ENCODE peak calls at places on chromosome 11, in four cellular contexts. Y is K562, L is H1, D is HCT116. Z is an unnamed sample.

GRCh38 chr11:94516725-94517124 is 4.5 kb downstream of the C11orf97 start:
- DNase-seq in Y (no peak), D (no peak), L (no peak), Z (no peak)

GRCh38 chr11:63670738-63671321 is 346 bp downstream of the ATL3 start:
- DNase-seq in L (peak; percentile 66), Y (peak; percentile 56), D (no peak), Z (no peak)

GRCh38 chr11:18527512-18527911 is 770 bp upstream of the TSG101 start:
- DNase-seq in D (no peak), Y (peak; percentile 24), L (no peak), Z (peak; percentile 56)

GRCh38 chr11:3710485-3711259 is 39.5 kb upstream of the CHRNA10 start:
- DNase-seq in L (no peak), Y (no peak), D (no peak), Z (no peak)

GRCh38 chr11:28900427-28900826 is 792.2 kb downstream of the METTL15 start:
- DNase-seq in Y (no peak), L (no peak), D (no peak), Z (no peak)

GRCh38 chr11:84645988-84646689 is 981.0 kb downstream of the DLG2 start:
- DNase-seq in L (no peak), D (no peak), Y (no peak), Z (no peak)

GRCh38 chr11:70713988-70714665 is 315.8 kb downstream of the CTTN start:
- DNase-seq in Y (no peak), L (peak; percentile 70), D (no peak), Z (no peak)

GRCh38 chr11:76166314-76166713 is 40.0 kb downstream of the WNT11 start:
- DNase-seq in D (no peak), Y (no peak), L (no peak), Z (no peak)

GRCh38 chr11:8442301-8442700 is 151.7 kb downstream of the STK33 start:
- DNase-seq in Y (no peak), D (no peak), L (no peak), Z (no peak)

GRCh38 chr11:33956611-33957010 is 64.7 kb upstream of the LMO2 start:
- DNase-seq in D (no peak), Y (no peak), L (no peak), Z (peak; percentile 56)

GRCh38 chr11:76314741-76315090 is 66.2 kb downstream of the THAP12 start:
- DNase-seq in Y (no peak), L (no peak), D (no peak), Z (no peak)

GRCh38 chr11:23540101-23540561 is 679.9 kb upstream of the CCDC179 start:
- DNase-seq in Y (peak; percentile 13), L (peak; percentile 50), D (no peak), Z (peak; percentile 61)

GRCh38 chr11:69820441-69820840 is 1.2 kb upstream of the FGF3 start:
- DNase-seq in Y (no peak), D (no peak), L (no peak), Z (no peak)

GRCh38 chr11:35623708-35624168 is 5.5 kb downstream of the FJX1 start:
- DNase-seq in L (no peak), D (no peak), Y (no peak), Z (peak; percentile 61)

GRCh38 chr11:86799680-86800075 is 664 bp upstream of the PRSS23 start:
- DNase-seq in D (no peak), Y (no peak), L (no peak), Z (peak; percentile 20)

GRCh38 chr11:57294225-57295131 is 30.3 kb downstream of the TNKS1BP1 start:
- DNase-seq in Y (no peak), L (no peak), D (no peak), Z (peak; percentile 74)

GRCh38 chr11:126485986-126486635 is 130.6 kb downstream of the ST3GAL4 start:
- DNase-seq in Y (no peak), D (no peak), L (no peak), Z (no peak)

GRCh38 chr11:2898366-2899079 is 12.9 kb upstream of the CDKN1C start:
- DNase-seq in Y (peak; percentile 73), D (no peak), L (no peak), Z (peak; percentile 88)

GRCh38 chr11:2943711-2944118 is 14.5 kb upstream of the PHLDA2 start:
- DNase-seq in D (no peak), L (no peak), Y (no peak), Z (no peak)

GRCh38 chr11:62721994-62722393 is 5.3 kb downstream of the HNRNPUL2 start:
- DNase-seq in Y (peak; percentile 24), L (no peak), D (no peak), Z (no peak)

GRCh38 chr11:57164317-57164716 is 17.4 kb upstream of the LRRC55 start:
- DNase-seq in D (no peak), L (no peak), Y (peak; percentile 29), Z (no peak)

GRCh38 chr11:69915501-69916250 is 96.5 kb upstream of the FGF3 start:
- DNase-seq in D (peak; percentile 60), Y (peak; percentile 79), L (peak; percentile 98), Z (peak; percentile 52)

GRCh38 chr11:117606211-117606610 is 190.8 kb downstream of the DSCAML1 start:
- DNase-seq in Y (no peak), L (no peak), D (no peak), Z (no peak)

GRCh38 chr11:2657697-2658284 is 42.0 kb downstream of the KCNQ1OT1 start:
- DNase-seq in D (no peak), Y (no peak), L (no peak), Z (no peak)

GRCh38 chr11:95308512-95309035 is 77.6 kb upstream of the SESN3 start:
- DNase-seq in D (no peak), Y (no peak), L (no peak), Z (no peak)

GRCh38 chr11:2813141-2813908 is 72.2 kb downstream of the CDKN1C start:
- DNase-seq in D (no peak), Y (peak; percentile 48), L (no peak), Z (no peak)

GRCh38 chr11:34028407-34028804 is 23.1 kb upstream of the CAPRIN1 start:
- DNase-seq in D (no peak), Y (no peak), L (no peak), Z (no peak)

GRCh38 chr11:122976396-122976733 is 5.3 kb downstream of the BSX start:
- DNase-seq in Y (no peak), L (no peak), D (no peak), Z (no peak)

GRCh38 chr11:20881328-20882079 is 212.1 kb downstream of the NELL1 start:
- DNase-seq in D (no peak), L (no peak), Y (no peak), Z (no peak)

GRCh38 chr11:129146196-129146595 is 45.9 kb downstream of the ARHGAP32 start:
- DNase-seq in L (no peak), Y (no peak), D (no peak), Z (no peak)

GRCh38 chr11:129145276-129145675 is 46.8 kb downstream of the ARHGAP32 start:
- DNase-seq in L (no peak), Y (no peak), D (no peak), Z (no peak)

GRCh38 chr11:129141748-129142475 is 50.2 kb downstream of the ARHGAP32 start:
- DNase-seq in D (no peak), L (no peak), Y (no peak), Z (peak; percentile 10)

GRCh38 chr11:129144256-129144655 is 47.9 kb downstream of the ARHGAP32 start:
- DNase-seq in L (no peak), D (no peak), Y (no peak), Z (no peak)

DNA sequence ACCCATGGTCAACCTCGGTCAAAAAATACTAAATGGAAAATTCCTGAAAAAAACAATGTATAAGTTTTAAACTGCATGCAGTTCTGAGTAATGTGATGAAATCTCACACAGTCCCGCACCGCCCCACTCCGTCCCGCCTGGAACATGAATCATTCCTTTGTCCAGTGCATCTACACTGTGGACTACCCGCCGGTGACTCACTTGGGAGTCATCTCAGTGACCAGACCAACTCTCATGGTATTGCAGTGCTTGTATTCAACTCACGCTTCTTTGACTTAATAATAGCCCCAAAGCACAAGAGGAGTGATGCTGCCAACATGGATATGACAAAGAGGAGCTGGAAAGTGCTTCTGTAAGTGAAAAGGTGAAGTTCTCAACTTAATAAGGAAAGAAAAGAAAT is 48.8 kb downstream of the ARHGAP32 start:
- DNase-seq in L (no peak), Y (no peak), D (peak; percentile 97), Z (peak; percentile 97)
- TF ChIP-seq POLR2AphosphoS5 in L (no peak), Y (no peak), D (peak; percentile 65), Z (peak; percentile 92)

GRCh38 chr11:19713221-19714092 is 820 bp downstream of the NAV2 start:
- DNase-seq in D (no peak), L (peak; percentile 79), Y (no peak), Z (peak; percentile 10)
- TF ChIP-seq EZH2 in D (no peak), L (peak; percentile 84), Y (no peak), Z (no peak)

DNA sequence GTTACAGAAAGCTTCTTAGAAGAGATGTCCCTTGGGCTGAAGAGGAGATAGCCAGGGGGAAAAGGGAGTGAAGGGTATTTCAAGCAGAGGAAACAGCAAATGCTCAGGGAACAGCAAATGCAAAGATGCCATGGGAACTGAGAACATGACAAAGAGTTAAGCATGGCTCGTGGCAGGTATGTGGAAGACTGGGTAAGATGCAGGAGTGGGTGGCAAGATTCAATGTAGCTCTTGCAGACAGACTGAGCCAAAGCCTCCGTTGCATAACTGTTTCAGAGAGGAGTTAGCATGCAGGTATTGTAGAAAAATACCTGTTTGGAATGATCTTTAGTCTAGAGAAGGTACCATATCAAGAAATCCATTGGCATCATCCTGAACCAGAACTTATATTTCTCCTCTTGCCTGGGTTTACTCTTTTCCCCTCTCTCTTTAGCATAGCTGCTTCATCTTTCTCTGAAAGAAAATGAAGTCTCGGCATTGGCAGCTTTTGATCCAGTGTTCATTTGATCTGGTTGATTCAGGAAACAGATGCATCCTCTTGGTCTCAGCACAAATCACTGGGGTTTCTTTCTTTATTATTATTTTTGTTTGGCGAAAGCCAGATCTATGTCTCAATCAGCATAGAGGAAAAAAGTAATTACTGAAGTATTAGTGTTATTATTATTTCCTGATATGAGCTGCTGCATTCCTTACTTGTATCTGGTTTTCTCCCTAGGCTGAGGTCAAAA is 41.7 kb upstream of the NUP160 start:
- DNase-seq in L (no peak), D (no peak), Y (no peak), Z (peak; percentile 88)
- H3K4me2 ChIP-seq in L (no peak overlapping the region), D (no peak overlapping the region), Y (no peak overlapping the region), Z (peak overlapping the region; percentile 31)

GRCh38 chr11:45848654-45849081 is 1.4 kb downstream of the CRY2 start:
- DNase-seq in L (no peak), Y (no peak), D (no peak), Z (no peak)
- TF ChIP-seq POLR2AphosphoS5 in L (no peak), Y (no peak), D (no peak), Z (no peak)